ENCODE peak calls at places on chromosomes 12 and 14, in six cellular contexts. M is RPMI8226; C is amygdala; U is GM18507; T is activated CD4-positive, alpha-beta T cell treated with anti-CD3 and anti-CD28 coated beads, Interleukin-2, amount 50 U/mL, for 48 hours; J is HT-29. X is an unnamed sample.
A peak's percentile ranks its signal among the peaks of the same experiment; 100 is the strongest.

GRCh38 chr14:36505193-36505815 is 14.7 kb downstream of the NKX2-1 start:
- DNase-seq in M (no peak), C (no peak), U (no peak), T (no peak), J (no peak), X (no peak)

GRCh38 chr12:51521554-51522276 is 69.3 kb upstream of the SCN8A start:
- DNase-seq in M (peak; percentile 11), C (no peak), U (no peak), T (no peak), J (peak; percentile 15), X (no peak)

GRCh38 chr12:93521225-93521854 is 51.1 kb upstream of the SOCS2 start:
- DNase-seq in M (no peak), C (no peak), U (no peak), T (no peak), J (no peak), X (no peak)

GRCh38 chr12:12983420-12984035 is 16.5 kb downstream of the HEBP1 start:
- DNase-seq in M (peak; percentile 43), C (peak; percentile 21), U (no peak), T (no peak), J (peak; percentile 80), X (no peak)

GRCh38 chr12:132300789-132301722 is 28.3 kb downstream of the GALNT9 start:
- DNase-seq in M (no peak), C (no peak), U (no peak), T (no peak), J (no peak), X (no peak)

GRCh38 chr14:61501714-61502458 is 180.5 kb downstream of the PRKCH start:
- DNase-seq in M (no peak), C (no peak), U (no peak), T (no peak), J (no peak), X (no peak)

GRCh38 chr12:80937391-80938238 is at the start of gene LIN7A:
- DNase-seq in M (no peak), C (peak; percentile 20), U (no peak), T (no peak), J (no peak), X (no peak)

GRCh38 chr12:4108803-4109345 is 164.7 kb upstream of the CCND2 start:
- DNase-seq in M (no peak), C (no peak), U (no peak), T (no peak), J (no peak), X (no peak)

GRCh38 chr12:19869413-19869812 is 430.1 kb downstream of the AEBP2 start:
- DNase-seq in M (no peak), C (no peak), U (no peak), T (peak; percentile 34), J (no peak), X (no peak)

GRCh38 chr12:52350786-52351185 is 16.5 kb downstream of the KRT85 start:
- DNase-seq in M (no peak), C (no peak), U (no peak), T (no peak), J (no peak), X (no peak)

GRCh38 chr12:113227169-113227568 is 5.9 kb downstream of the TPCN1 start:
- DNase-seq in M (no peak), C (no peak), U (no peak), T (no peak), J (no peak), X (no peak)

GRCh38 chr14:68694516-68695235 is 98.2 kb downstream of the ZFP36L1 start:
- DNase-seq in M (no peak), C (no peak), U (no peak), T (no peak), J (no peak), X (no peak)

GRCh38 chr12:110340706-110341105 is 59.7 kb downstream of the ATP2A2 start:
- DNase-seq in M (no peak), C (no peak), U (no peak), T (no peak), J (no peak), X (no peak)

GRCh38 chr12:68785358-68785757 is 22.6 kb upstream of the MDM2 start:
- DNase-seq in M (no peak), C (no peak), U (no peak), T (no peak), J (no peak), X (no peak)

GRCh38 chr12:107906719-107907118 is 132.2 kb downstream of the ASCL4 start:
- DNase-seq in M (no peak), C (no peak), U (no peak), T (no peak), J (no peak), X (no peak)

GRCh38 chr12:10211101-10211974 is 1.3 kb upstream of the GABARAPL1 start:
- DNase-seq in M (no peak), C (no peak), U (no peak), T (no peak), J (no peak), X (no peak)

GRCh38 chr12:105330938-105331804 is 680 bp downstream of the C12orf75 start:
- DNase-seq in M (peak; percentile 9), C (peak; percentile 55), U (no peak), T (peak; percentile 44), J (peak; percentile 41), X (peak; percentile 7)

GRCh38 chr14:77071938-77072388 is 26.1 kb upstream of the CIPC start:
- DNase-seq in M (no peak), C (no peak), U (no peak), T (no peak), J (no peak), X (no peak)

GRCh38 chr14:96037891-96038557 is 1.1 kb upstream of the C14orf132 start:
- DNase-seq in M (no peak), C (no peak), U (no peak), T (no peak), J (no peak), X (no peak)

GRCh38 chr12:132550014-132550802 is 60.2 kb downstream of the LRCOL1 start:
- DNase-seq in M (no peak), C (no peak), U (no peak), T (no peak), J (no peak), X (no peak)

GRCh38 chr12:110005319-110005973 is 6.2 kb downstream of the ANKRD13A start:
- DNase-seq in M (no peak), C (no peak), U (no peak), T (peak; percentile 29), J (no peak), X (peak; percentile 28)

GRCh38 chr14:104297721-104298401 is 159.5 kb downstream of the KIF26A start:
- DNase-seq in M (no peak), C (no peak), U (no peak), T (no peak), J (no peak), X (no peak)

GRCh38 chr12:92007787-92008186 is 137.9 kb downstream of the BTG1 start:
- DNase-seq in M (no peak), C (no peak), U (no peak), T (no peak), J (no peak), X (no peak)

GRCh38 chr12:112822056-112822455 is 30.5 kb downstream of the RPH3A start:
- DNase-seq in M (no peak), C (no peak), U (no peak), T (no peak), J (no peak), X (no peak)

GRCh38 chr12:58931518-58931917 is 11.2 kb upstream of the LRIG3 start:
- DNase-seq in M (no peak), C (no peak), U (no peak), T (no peak), J (no peak), X (no peak)

GRCh38 chr14:59631237-59631636 is 54.6 kb upstream of the CCDC175 start:
- DNase-seq in M (no peak), C (no peak), U (no peak), T (no peak), J (no peak), X (no peak)

GRCh38 chr12:26275313-26276257 is 80.2 kb downstream of the SSPN start:
- DNase-seq in M (no peak), C (no peak), U (no peak), T (no peak), J (no peak), X (no peak)

GRCh38 chr12:120713861-120714482 is 3.7 kb downstream of the UNC119B start:
- DNase-seq in M (peak; percentile 84), C (peak; percentile 35), U (peak; percentile 51), T (peak; percentile 75), J (peak; percentile 92), X (peak; percentile 76)

GRCh38 chr14:100193417-100194357 is 34.2 kb upstream of the DEGS2 start:
- DNase-seq in M (no peak), C (peak; percentile 44), U (no peak), T (peak; percentile 19), J (peak; percentile 15), X (no peak)

GRCh38 chr12:89153341-89153740 is 199.0 kb downstream of the DUSP6 start:
- DNase-seq in M (no peak), C (no peak), U (no peak), T (no peak), J (no peak), X (no peak)

GRCh38 chr14:53062856-53063255 is 90.3 kb downstream of the DDHD1 start:
- DNase-seq in M (no peak), C (no peak), U (no peak), T (no peak), J (no peak), X (no peak)

GRCh38 chr14:69580009-69580577 is 5.4 kb upstream of the CCDC177 start:
- DNase-seq in M (peak; percentile 53), C (no peak), U (no peak), T (peak; percentile 22), J (peak; percentile 42), X (no peak)